ENCODE peak calls at places on chromosomes 2 and 18, in five cellular contexts. E is GM12878, M is K562, T is A549, D is IMR-90. A is an unnamed sample.

GRCh38 chr18:59787998-59788875 is 91.0 kb upstream of the CCBE1 start:
- DNase-seq in E (no peak), M (peak; percentile 4), T (peak; percentile 27), D (peak; percentile 82), A (no peak)

GRCh38 chr18:35432565-35433001 is 55.4 kb upstream of the ZNF396 start:
- DNase-seq in E (no peak), M (no peak), T (no peak), D (no peak), A (no peak)

GRCh38 chr2:75428627-75429026 is 132.1 kb downstream of the EVA1A start:
- DNase-seq in E (peak; percentile 48), M (no peak), T (no peak), D (no peak), A (no peak)

GRCh38 chr2:88590998-88591613 is 36.2 kb downstream of the EIF2AK3 start:
- DNase-seq in E (peak; percentile 45), M (peak; percentile 68), T (peak; percentile 73), D (peak; percentile 72), A (peak; percentile 47)

GRCh38 chr2:23413641-23414040 is 28.7 kb downstream of the KLHL29 start:
- DNase-seq in E (no peak), M (no peak), T (no peak), D (no peak), A (no peak)

GRCh38 chr2:228446732-228447131 is 265.2 kb upstream of the SPHKAP start:
- DNase-seq in E (no peak), M (no peak), T (no peak), D (no peak), A (no peak)

GRCh38 chr2:185970148-185970852 is 231.7 kb downstream of the FSIP2 start:
- DNase-seq in E (no peak), M (no peak), T (no peak), D (no peak), A (no peak)

GRCh38 chr2:128300151-128300550 is 18.5 kb downstream of the HS6ST1 start:
- DNase-seq in E (no peak), M (no peak), T (no peak), D (no peak), A (no peak)

GRCh38 chr2:121489284-121489683 is 41.4 kb upstream of the RNU4ATAC start:
- DNase-seq in E (peak; percentile 12), M (no peak), T (peak; percentile 42), D (peak; percentile 68), A (no peak)

DNA sequence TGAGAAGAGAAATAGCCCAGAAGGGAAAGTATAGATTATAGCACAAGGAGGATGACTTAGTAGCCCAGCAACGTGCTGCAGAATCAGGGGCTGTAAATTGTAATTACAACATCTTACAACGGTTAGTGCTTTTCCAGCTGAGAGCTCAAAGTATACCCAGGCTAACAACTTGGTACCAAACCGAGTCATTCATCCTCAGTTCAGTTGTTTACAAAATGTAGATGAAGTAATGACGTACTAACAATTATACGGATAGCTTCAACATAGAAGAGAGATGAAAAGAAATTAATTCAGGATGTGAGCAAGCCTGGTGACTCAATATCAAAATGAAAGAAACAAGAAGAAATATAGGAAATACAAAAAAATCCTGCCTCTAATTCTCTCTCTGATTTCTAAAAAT is 99.2 kb downstream of the DYNAP start:
- DNase-seq in E (no peak), M (no peak), T (no peak), D (peak; percentile 73), A (no peak)
- TF ChIP-seq RCOR1 in E (no peak), M (no peak), T (no peak), D (no peak), A (no peak)

GRCh38 chr2:216540920-216541319 is 42.3 kb downstream of the RPL37A start:
- DNase-seq in E (no peak), M (no peak), T (no peak), D (no peak), A (no peak)
- TF ChIP-seq RCOR1 in E (no peak), M (no peak), T (no peak), D (no peak), A (no peak)

GRCh38 chr2:240932724-240933047 is 26.6 kb downstream of the CROCC2 start:
- DNase-seq in E (no peak), M (no peak), T (no peak), D (no peak), A (no peak)
- TF ChIP-seq RCOR1 in E (no peak), M (no peak), T (no peak), D (no peak), A (no peak)

GRCh38 chr18:37671119-37671518 is 105.5 kb upstream of the CELF4 start:
- DNase-seq in E (no peak), M (no peak), T (no peak), D (no peak), A (no peak)

GRCh38 chr18:37666986-37667385 is 101.4 kb upstream of the CELF4 start:
- DNase-seq in E (no peak), M (peak; percentile 23), T (no peak), D (no peak), A (no peak)

GRCh38 chr18:37669991-37670534 is 104.5 kb upstream of the CELF4 start:
- DNase-seq in E (no peak), M (peak; percentile 57), T (no peak), D (no peak), A (no peak)

GRCh38 chr18:37667836-37668235 is 102.2 kb upstream of the CELF4 start:
- DNase-seq in E (no peak), M (no peak), T (no peak), D (no peak), A (no peak)

GRCh38 chr18:37668971-37669747 is 103.6 kb upstream of the CELF4 start:
- DNase-seq in E (no peak), M (no peak), T (no peak), D (no peak), A (peak; percentile 30)
- TF ChIP-seq RCOR1 in E (no peak), M (peak; percentile 10), T (no peak), D (no peak), A (no peak)

GRCh38 chr18:79454034-79454735 is 58.5 kb downstream of the NFATC1 start:
- DNase-seq in E (no peak), M (no peak), T (no peak), D (peak; percentile 10), A (no peak)
- TF ChIP-seq RCOR1 in E (no peak), M (no peak), T (no peak), D (no peak), A (no peak)

GRCh38 chr2:135802350-135802749 is 34.6 kb downstream of the LCT start:
- DNase-seq in E (no peak), M (no peak), T (no peak), D (no peak), A (no peak)
- TF ChIP-seq RCOR1 in E (no peak), M (no peak), T (no peak), D (no peak), A (no peak)

DNA sequence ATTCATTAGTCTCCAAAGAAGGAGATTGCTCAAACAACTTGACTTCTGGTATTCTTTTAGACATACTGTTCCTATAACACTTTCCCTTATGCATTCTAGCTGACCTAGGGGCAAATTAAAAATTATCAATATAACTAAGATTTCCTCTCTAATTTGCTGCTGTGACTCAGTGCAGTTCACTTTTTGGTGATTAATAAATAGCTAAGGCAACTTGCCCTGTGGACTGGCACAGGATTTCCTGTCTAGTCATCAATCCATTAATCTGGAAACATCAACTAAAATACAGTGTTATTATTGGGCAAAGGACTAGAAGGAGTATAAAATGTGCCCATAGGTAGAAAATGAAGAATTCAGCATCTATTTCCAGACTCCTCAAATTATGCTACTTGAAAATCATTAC is 83.5 kb upstream of the SERPINE2 start:
- DNase-seq in E (no peak), M (no peak), T (no peak), D (no peak), A (no peak)
- TF ChIP-seq RCOR1 in E (no peak), M (no peak), T (no peak), D (no peak), A (no peak)